ENCODE peak calls at places on chromosomes 4 and X, in six cellular contexts. R is COLO829; E is DMS 273 treated with DMSO at 0.1 percent for 48 hours; D is OCI-LY7; X is T-helper 22 cell; N is activated T-helper 9 cell treated with anti-CD3 and anti-CD28 coated beads, Interleukin-2, amount 50 U/mL, for 16 hours. Q is an unnamed sample.

GRCh38 chrX:81336455-81337144 is 134.7 kb downstream of the SH3BGRL start:
- DNase-seq in D (no peak), E (no peak), N (no peak), R (no peak), X (no peak), Q (no peak)

GRCh38 chr4:186628058-186628711 is 72.8 kb upstream of the MTNR1A start:
- DNase-seq in N (no peak), D (peak), X (no peak), R (no peak), E (no peak), Q (peak)

GRCh38 chr4:11424896-11425295 is 3.8 kb downstream of the HS3ST1 start:
- DNase-seq in X (no peak), N (no peak), E (no peak), R (no peak), D (no peak), Q (no peak)

GRCh38 chrX:41561045-41561444 is 113.9 kb downstream of the NYX start:
- DNase-seq in N (no peak), X (peak), E (peak), D (peak), R (peak), Q (peak)

GRCh38 chr4:135098061-135098460 is 896.5 kb upstream of the PABPC4L start:
- DNase-seq in R (no peak), X (no peak), N (no peak), E (no peak), D (no peak), Q (no peak)

GRCh38 chr4:2799971-2800690 is 7.2 kb downstream of the SH3BP2 start:
- DNase-seq in X (no peak), E (no peak), R (no peak), N (no peak), D (no peak), Q (no peak)

GRCh38 chrX:10052906-10053625 is 85.9 kb downstream of the CLDN34 start:
- DNase-seq in E (no peak), X (no peak), D (no peak), N (no peak), R (no peak), Q (no peak)

GRCh38 chrX:101040197-101040596 is 11.7 kb downstream of the TRMT2B start:
- DNase-seq in D (no peak), N (no peak), E (no peak), R (no peak), X (no peak), Q (no peak)

GRCh38 chr4:83252782-83253405 is 31.7 kb downstream of the COQ2 start:
- DNase-seq in D (peak), E (peak), R (peak), X (peak), N (peak), Q (peak)

GRCh38 chr4:93791570-93792195 is 36.9 kb upstream of the ATOH1 start:
- DNase-seq in E (peak), R (peak), N (no peak), D (peak), X (no peak), Q (peak)

GRCh38 chr4:125420499-125420898 is 105.7 kb downstream of the FAT4 start:
- DNase-seq in R (no peak), E (no peak), X (no peak), N (no peak), D (no peak), Q (no peak)

GRCh38 chr4:39169426-39169825 is 12.9 kb upstream of the WDR19 start:
- DNase-seq in X (no peak), R (no peak), N (no peak), D (no peak), E (no peak), Q (no peak)

GRCh38 chr4:3223346-3223745 is 25.6 kb upstream of the MSANTD1 start:
- DNase-seq in X (no peak), D (no peak), R (no peak), N (no peak), E (no peak), Q (no peak)

GRCh38 chr4:98446499-98447375 is 185.6 kb downstream of the RAP1GDS1 start:
- DNase-seq in D (peak), E (no peak), R (no peak), N (peak), X (peak), Q (peak)

GRCh38 chr4:14977836-14978235 is 24.4 kb upstream of the CPEB2 start:
- DNase-seq in X (no peak), R (no peak), N (no peak), E (no peak), D (no peak), Q (no peak)

GRCh38 chrX:153818571-153819397 is 11.6 kb downstream of the PDZD4 start:
- DNase-seq in E (no peak), R (no peak), X (peak), D (no peak), N (peak), Q (no peak)

GRCh38 chrX:131802836-131803626 is 220.1 kb upstream of the STK26 start:
- DNase-seq in N (peak), R (peak), D (peak), E (no peak), X (peak), Q (peak)